ENCODE peak calls at places on chromosomes 5 and 9, in five cellular contexts. F, Z, O, L and C are unnamed samples.

GRCh38 chr9:34163439-34163838 is 15.4 kb upstream of the UBAP1 start:
- DNase-seq in Z (peak), L (no peak), F (no peak), O (no peak), C (peak)

GRCh38 chr5:148561712-148562365 is 92.5 kb downstream of the HTR4 start:
- DNase-seq in O (no peak), F (no peak), Z (no peak), L (no peak), C (no peak)

GRCh38 chr9:36088020-36088419 is 48.5 kb upstream of the GLIPR2 start:
- DNase-seq in O (no peak), Z (no peak), F (no peak), L (no peak), C (no peak)

GRCh38 chr9:34653610-34654072 is 1.7 kb downstream of the IL11RA start:
- DNase-seq in Z (no peak), O (no peak), L (no peak), F (no peak), C (no peak)

GRCh38 chr5:14503681-14504331 is 77.8 kb upstream of the OTULINL start:
- DNase-seq in Z (no peak), O (no peak), L (peak), F (no peak), C (no peak)

GRCh38 chr9:81787747-81788632 is 98.6 kb upstream of the TLE1 start:
- DNase-seq in O (no peak), F (peak), Z (peak), L (no peak), C (peak)

GRCh38 chr9:113594484-113595299 is 131.2 kb downstream of the RGS3 start:
- DNase-seq in L (peak), O (no peak), Z (no peak), F (no peak), C (no peak)

GRCh38 chr5:55868846-55869245 is 17.7 kb downstream of the IL31RA start:
- DNase-seq in Z (peak), L (no peak), O (peak), F (peak), C (peak)

GRCh38 chr9:127930298-127931091 is at the start of gene PIP5KL1:
- DNase-seq in F (peak), Z (peak), O (peak), L (peak), C (peak)

GRCh38 chr5:95759634-95760033 is 28.5 kb downstream of the RHOBTB3 start:
- DNase-seq in Z (peak), O (no peak), L (no peak), F (no peak), C (peak)

GRCh38 chr5:64451551-64451950 is 54.3 kb upstream of the RGS7BP start:
- DNase-seq in L (no peak), F (no peak), Z (no peak), O (no peak), C (no peak)

GRCh38 chr9:84404095-84404686 is 63.6 kb upstream of the SLC28A3 start:
- DNase-seq in O (peak), L (no peak), Z (peak), F (no peak), C (no peak)

GRCh38 chr5:32460702-32461101 is 16.2 kb upstream of the ZFR start:
- DNase-seq in F (no peak), O (no peak), L (no peak), Z (no peak), C (no peak)

GRCh38 chr5:139698461-139699146 is 50.5 kb downstream of the CXXC5 start:
- DNase-seq in O (no peak), F (peak), Z (peak), L (peak), C (peak)

GRCh38 chr5:161847896-161848510 is at the start of gene GABRA1:
- DNase-seq in L (no peak), O (no peak), Z (no peak), F (no peak), C (no peak)

GRCh38 chr5:51544386-51544785 is 161.1 kb downstream of the ISL1 start:
- DNase-seq in L (no peak), F (no peak), O (no peak), Z (no peak), C (no peak)

GRCh38 chr9:7298123-7298522 is 501.5 kb downstream of the DMAC1 start:
- DNase-seq in F (no peak), Z (no peak), L (no peak), O (no peak), C (no peak)

GRCh38 chr5:138274189-138274853 is at the start of gene GFRA3:
- DNase-seq in L (no peak), O (no peak), Z (no peak), F (no peak), C (peak)

GRCh38 chr9:131405429-131405828 is 11.5 kb downstream of the PRRC2B start:
- DNase-seq in L (no peak), Z (peak), O (no peak), F (no peak), C (peak)

GRCh38 chr9:110623462-110624025 is 44.0 kb upstream of the SVEP1 start:
- DNase-seq in F (peak), O (peak), L (no peak), Z (peak), C (peak)

GRCh38 chr9:32881948-32882347 is 98.6 kb downstream of the TMEM215 start:
- DNase-seq in F (no peak), O (no peak), L (no peak), Z (no peak), C (no peak)

GRCh38 chr5:138849439-138849838 is 25.7 kb downstream of the LRRTM2 start:
- DNase-seq in L (no peak), Z (peak), O (no peak), F (no peak), C (peak)

GRCh38 chr9:136886610-136887597 is 588 bp downstream of the TRAF2 start:
- DNase-seq in O (no peak), L (no peak), F (no peak), Z (peak), C (peak)

GRCh38 chr9:79809931-79810330 is 238.2 kb downstream of the TLE4 start:
- DNase-seq in F (no peak), O (no peak), Z (peak), L (no peak), C (peak)

GRCh38 chr9:137293482-137294090 is 8.5 kb downstream of the NRARP start:
- DNase-seq in Z (no peak), F (no peak), L (no peak), O (no peak), C (no peak)

GRCh38 chr5:142446131-142446959 is 121.5 kb upstream of the SPRY4 start:
- DNase-seq in F (no peak), L (no peak), O (peak), Z (peak), C (peak)

GRCh38 chr5:73436535-73437125 is 11.9 kb downstream of the FOXD1 start:
- DNase-seq in L (no peak), F (no peak), Z (no peak), O (no peak), C (no peak)

GRCh38 chr9:71806916-71807315 is 38.6 kb upstream of the CEMIP2 start:
- DNase-seq in L (peak), F (peak), O (peak), Z (peak), C (peak)

GRCh38 chr9:135662758-135663450 is at the start of gene LCN9:
- DNase-seq in L (peak), O (no peak), F (no peak), Z (peak), C (no peak)

GRCh38 chr5:44536650-44537260 is 147.5 kb upstream of the FGF10 start:
- DNase-seq in Z (peak), F (peak), O (peak), L (no peak), C (peak)

GRCh38 chr9:13113751-13114150 is 165.7 kb downstream of the MPDZ start:
- DNase-seq in L (no peak), F (no peak), Z (peak), O (no peak), C (peak)

GRCh38 chr9:119094086-119094485 is 275.1 kb downstream of the BRINP1 start:
- DNase-seq in F (peak), Z (no peak), O (no peak), L (no peak), C (no peak)

DNA sequence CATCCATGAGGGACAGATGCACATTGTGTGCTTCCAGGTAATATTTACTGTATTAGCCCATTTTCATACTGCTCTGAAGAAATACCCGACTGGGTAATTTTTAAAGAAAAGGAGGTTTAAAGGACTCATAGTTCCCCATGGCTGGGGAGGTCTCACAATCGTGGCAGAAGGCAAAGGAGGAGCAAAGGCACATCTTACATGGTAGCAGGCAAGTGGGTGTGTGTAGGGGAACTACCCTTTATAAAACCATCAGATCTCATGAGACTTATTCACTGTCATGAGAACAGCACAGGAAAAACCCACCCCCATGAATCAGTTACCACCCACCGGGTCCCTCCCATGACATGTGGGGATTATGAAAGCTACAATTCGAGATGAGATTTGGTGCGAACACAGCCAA is 148.8 kb upstream of the FBXL17 start:
- DNase-seq in F (no peak), L (no peak), O (no peak), Z (no peak), C (no peak)
- H3K4me3 ChIP-seq in F (no peak), L (no peak), O (no peak), Z (no peak), C (no peak)

DNA sequence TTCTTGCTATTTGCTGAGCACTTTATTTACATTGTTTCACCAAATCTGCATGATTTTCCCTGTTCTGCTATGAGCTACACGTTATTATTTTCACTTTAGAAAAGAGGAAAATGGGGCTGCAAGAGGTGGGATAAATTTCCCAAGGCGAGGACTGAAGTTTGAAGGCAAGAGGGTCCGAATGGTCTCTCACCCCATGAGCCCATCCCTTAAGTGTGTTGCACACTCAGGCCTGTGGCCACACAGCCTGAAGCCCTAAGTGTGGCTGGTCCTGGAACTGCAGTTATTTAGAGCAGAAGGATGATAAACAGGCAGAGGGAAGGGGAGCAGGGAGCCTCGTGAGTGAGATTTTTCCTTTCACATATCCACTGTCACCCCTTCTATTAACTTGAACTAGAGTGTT is 7.8 kb downstream of the PDE8B start:
- DNase-seq in F (no peak), L (no peak), O (no peak), Z (no peak), C (no peak)
- TF ChIP-seq CTCF in F (no peak), L (no peak), O (peak), Z (peak), C (peak)

GRCh38 chr5:67003373-67003905 is 193.2 kb downstream of the CD180 start:
- DNase-seq in F (no peak), Z (no peak), O (no peak), L (no peak), C (no peak)

GRCh38 chr5:67009028-67009427 is 187.6 kb downstream of the CD180 start:
- DNase-seq in F (no peak), O (no peak), Z (no peak), L (no peak), C (no peak)

GRCh38 chr5:67003906-67004729 is 192.5 kb downstream of the CD180 start:
- DNase-seq in O (peak), F (peak), Z (peak), L (peak), C (peak)

GRCh38 chr5:67004730-67005350 is 191.8 kb downstream of the CD180 start:
- DNase-seq in Z (no peak), F (no peak), O (no peak), L (no peak), C (no peak)

DNA sequence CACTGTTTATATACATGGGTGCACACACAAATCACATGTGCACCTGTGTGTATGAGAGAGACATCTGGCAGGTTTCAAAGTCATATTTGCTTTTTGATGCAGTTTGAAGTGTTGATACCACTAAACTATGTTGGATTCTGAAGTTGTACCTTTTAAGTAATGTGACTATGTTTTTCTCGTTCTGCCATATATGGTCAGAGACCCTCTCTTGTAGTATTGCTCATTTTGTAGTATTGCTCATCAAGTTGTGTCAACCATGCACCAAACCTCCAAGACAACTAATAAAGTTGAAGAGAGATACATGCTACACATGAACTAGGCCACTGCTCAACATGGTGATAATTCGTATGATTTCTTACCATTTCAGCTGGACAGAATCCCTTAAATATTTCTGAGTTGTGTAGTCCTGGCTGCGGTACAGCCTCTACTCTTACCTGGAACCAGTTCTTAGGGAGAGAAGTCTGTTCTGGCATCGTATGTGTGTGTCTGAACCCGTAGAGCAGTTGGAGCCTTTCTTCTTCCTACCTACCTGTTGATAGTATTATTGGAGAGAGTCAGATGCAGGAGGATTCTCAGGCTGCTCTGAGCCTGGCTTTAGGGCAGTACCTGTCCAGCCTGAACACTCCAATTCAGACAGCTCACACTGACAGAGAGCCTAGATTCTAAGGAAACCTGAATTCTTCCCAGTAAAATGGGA is 190.3 kb downstream of the CD180 start:
- DNase-seq in O (no peak), F (no peak), L (no peak), Z (no peak), C (no peak)
- H3K4me3 ChIP-seq in O (no peak), F (peak), L (peak), Z (peak), C (no peak)

GRCh38 chr5:78065663-78066062 is 228.8 kb downstream of the AP3B1 start:
- DNase-seq in Z (peak), F (no peak), O (no peak), L (no peak), C (no peak)
- TF ChIP-seq CTCF in Z (peak), F (no peak), O (peak), L (no peak), C (no peak)